ENCODE peak calls at places on chromosome 14, in five cellular contexts. W, E, H, Y and X are unnamed samples.

GRCh38 chr14:95048771-95049312 is 108.5 kb downstream of the DICER1 start:
- DNase-seq in H (no peak), Y (no peak), W (no peak), E (no peak), X (no peak)

GRCh38 chr14:91244501-91244901 is at the start of gene GPR68:
- DNase-seq in H (peak), W (peak), Y (peak), E (no peak), X (peak)

GRCh38 chr14:29061702-29062101 is 295.1 kb downstream of the FOXG1 start:
- DNase-seq in E (no peak), H (no peak), Y (no peak), W (no peak), X (no peak)

GRCh38 chr14:100476012-100476822 is 111.0 kb downstream of the BEGAIN start:
- DNase-seq in H (no peak), W (peak), E (no peak), Y (peak), X (peak)

GRCh38 chr14:84036863-84037262 is 1493.1 kb upstream of the FLRT2 start:
- DNase-seq in Y (peak), H (peak), E (no peak), W (peak), X (peak)

GRCh38 chr14:59314019-59314608 is 125.6 kb downstream of the DAAM1 start:
- DNase-seq in H (no peak), Y (no peak), W (no peak), E (no peak), X (no peak)

GRCh38 chr14:99603471-99603933 is 505 bp downstream of the CCDC85C start:
- DNase-seq in W (peak), Y (peak), E (no peak), H (no peak), X (peak)

GRCh38 chr14:106174206-106174605 is 647.8 kb downstream of the TMEM121 start:
- DNase-seq in H (no peak), Y (no peak), E (no peak), W (no peak), X (no peak)

GRCh38 chr14:103361868-103362267 is 23.3 kb upstream of the MARK3 start:
- DNase-seq in Y (peak), E (no peak), W (peak), H (peak), X (peak)

GRCh38 chr14:95834491-95834890 is 42.1 kb upstream of the TUNAR start:
- DNase-seq in H (no peak), E (no peak), Y (no peak), W (no peak), X (no peak)

GRCh38 chr14:70782361-70782760 is 27.0 kb downstream of the MAP3K9 start:
- DNase-seq in Y (peak), H (no peak), W (peak), E (no peak), X (peak)

GRCh38 chr14:32003585-32003984 is 73.5 kb upstream of the ARHGAP5 start:
- DNase-seq in H (no peak), E (no peak), Y (no peak), W (no peak), X (no peak)

DNA sequence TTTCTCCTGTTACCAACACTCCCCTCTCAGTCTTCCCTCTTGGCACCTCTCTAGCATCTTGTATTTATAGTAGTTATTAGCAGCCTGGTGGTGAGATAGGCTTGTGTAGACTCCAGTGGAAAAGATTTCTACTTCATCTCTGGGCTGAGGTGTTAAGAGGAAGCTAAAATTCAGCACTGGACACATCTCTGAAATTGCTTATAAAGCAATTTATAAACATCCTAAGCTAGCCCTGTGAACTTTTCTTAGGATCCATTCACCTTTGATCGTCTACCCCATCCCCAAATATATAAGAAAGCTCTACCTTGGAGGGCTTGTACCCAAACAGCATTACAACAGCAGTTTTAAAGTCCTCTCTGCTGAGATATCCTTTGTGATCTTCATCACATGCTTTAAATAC is 928 bp downstream of the EFCAB11 start:
- DNase-seq in W (no peak), Y (no peak), E (no peak), H (no peak), X (no peak)
- H3K4me3 ChIP-seq in W (peak), Y (peak), E (no peak), H (peak), X (no peak)

GRCh38 chr14:23174266-23174665 is 9.2 kb downstream of the SLC7A8 start:
- DNase-seq in E (no peak), Y (peak), H (peak), W (peak), X (peak)
- H3K4me3 ChIP-seq in E (no peak), Y (no peak), H (no peak), W (no peak), X (no peak)

GRCh38 chr14:69710378-69710777 is 56.6 kb upstream of the SRSF5 start:
- DNase-seq in W (no peak), Y (no peak), E (no peak), H (no peak), X (no peak)

GRCh38 chr14:69708586-69709169 is 58.3 kb upstream of the SRSF5 start:
- DNase-seq in W (no peak), H (no peak), Y (no peak), E (no peak), X (peak)

GRCh38 chr14:69711471-69712216 is 55.3 kb upstream of the SRSF5 start:
- DNase-seq in Y (no peak), E (no peak), H (peak), W (peak), X (no peak)

GRCh38 chr14:69711065-69711464 is 55.9 kb upstream of the SRSF5 start:
- DNase-seq in E (no peak), H (no peak), Y (no peak), W (peak), X (peak)

DNA sequence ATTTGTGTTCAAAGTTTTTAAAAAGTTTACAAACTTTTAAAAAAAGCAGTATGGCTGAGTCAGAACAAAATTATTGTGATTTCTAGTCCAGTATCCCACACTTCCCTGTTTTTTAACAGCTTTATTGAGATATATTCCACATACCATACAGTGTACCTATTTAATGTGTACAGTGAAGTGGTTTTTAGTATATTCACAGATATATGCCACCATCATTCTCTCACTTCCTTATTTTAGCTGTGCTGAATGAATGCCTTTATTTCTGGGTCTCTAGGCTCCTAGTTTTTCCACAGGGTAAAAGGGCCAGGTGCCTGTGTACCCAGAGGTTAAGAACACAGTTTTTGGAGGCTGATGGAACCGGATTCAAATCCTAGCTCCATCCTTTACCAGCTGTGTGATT is 58.9 kb upstream of the SRSF5 start:
- DNase-seq in E (no peak), H (no peak), Y (no peak), W (no peak), X (no peak)
- H3K4me3 ChIP-seq in E (no peak), H (no peak), Y (no peak), W (no peak), X (no peak)

DNA sequence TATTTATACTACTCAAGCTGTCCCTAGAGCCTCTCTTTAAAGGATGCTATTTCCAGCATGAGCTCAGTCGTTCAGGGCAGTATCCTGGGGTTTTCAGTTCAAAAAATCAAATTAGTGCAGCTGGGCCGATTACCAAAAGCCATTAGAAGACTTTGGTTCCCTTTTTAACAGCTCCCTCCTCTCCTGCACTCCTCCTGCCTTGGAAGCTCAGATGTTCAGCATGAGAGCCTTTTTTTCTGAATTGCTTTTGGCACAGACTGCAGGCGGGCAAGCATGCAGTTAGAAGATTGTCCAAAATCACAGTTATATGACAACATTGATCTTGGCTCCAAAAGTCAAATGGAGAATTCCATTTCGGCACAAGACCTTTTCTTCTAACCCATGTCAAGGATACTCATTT is 179.6 kb downstream of the SLC35F4 start:
- DNase-seq in W (no peak), H (no peak), E (no peak), Y (no peak), X (no peak)
- H3K4me3 ChIP-seq in W (no peak), H (no peak), E (no peak), Y (no peak), X (no peak)

GRCh38 chr14:74649673-74650072 is 37.6 kb upstream of the LTBP2 start:
- DNase-seq in E (no peak), Y (peak), H (no peak), W (peak), X (no peak)
- H3K4me3 ChIP-seq in E (no peak), Y (no peak), H (no peak), W (no peak), X (no peak)

GRCh38 chr14:42323426-42323825 is 716.8 kb downstream of the LRFN5 start:
- DNase-seq in H (no peak), E (no peak), Y (no peak), W (no peak), X (no peak)

GRCh38 chr14:42316746-42317145 is 710.1 kb downstream of the LRFN5 start:
- DNase-seq in Y (no peak), H (no peak), E (no peak), W (no peak), X (no peak)

GRCh38 chr14:42322486-42323284 is 716.0 kb downstream of the LRFN5 start:
- DNase-seq in W (no peak), H (no peak), E (no peak), Y (no peak), X (no peak)
- H3K4me3 ChIP-seq in W (no peak), H (no peak), E (no peak), Y (no peak), X (no peak)

GRCh38 chr14:54650331-54651017 is 83.5 kb downstream of the SAMD4A start:
- DNase-seq in E (no peak), H (no peak), W (peak), Y (peak), X (peak)

GRCh38 chr14:54651018-54651351 is 84.1 kb downstream of the SAMD4A start:
- DNase-seq in Y (peak), W (no peak), H (no peak), E (no peak), X (peak)

GRCh38 chr14:54652188-54652889 is 85.4 kb downstream of the SAMD4A start:
- DNase-seq in H (no peak), E (peak), W (peak), Y (peak), X (peak)

GRCh38 chr14:54652890-54653201 is 85.9 kb downstream of the SAMD4A start:
- DNase-seq in Y (no peak), H (no peak), W (no peak), E (no peak), X (no peak)

GRCh38 chr14:54651649-54652048 is 84.7 kb downstream of the SAMD4A start:
- DNase-seq in E (no peak), Y (peak), W (peak), H (no peak), X (no peak)
- H3K4me3 ChIP-seq in E (no peak), Y (no peak), W (no peak), H (no peak), X (no peak)